ENCODE peak calls at places on chromosome 12, in nine cellular contexts. G, U, W, X, O, A, R, C and P are unnamed samples. For H3K4me1, the result is how much of the 10 kb centered on the place peaks cover.

GRCh38 chr12:83763425-83763824 is 1076.7 kb downstream of the TMTC2 start:
- DNase-seq in R (no peak), U (no peak), O (no peak), W (no peak), G (no peak), C (no peak), X (no peak), A (no peak), P (no peak)

GRCh38 chr12:109818900-109819500 is 14.2 kb downstream of the TRPV4 start:
- DNase-seq in A (no peak), W (no peak), R (peak), X (no peak), C (no peak), G (no peak), O (no peak), U (no peak), P (no peak)

GRCh38 chr12:10612954-10613333 is 465 bp downstream of the MAGOHB start:
- DNase-seq in W (no peak), C (no peak), A (no peak), O (no peak), G (no peak), U (no peak), R (no peak), X (no peak), P (no peak)

GRCh38 chr12:96034631-96035282 is 630 bp downstream of the LTA4H start:
- DNase-seq in C (no peak), O (no peak), A (no peak), X (no peak), W (peak), G (peak), U (no peak), R (no peak), P (no peak)

GRCh38 chr12:98678946-98679610 is 34.0 kb downstream of the APAF1 start:
- DNase-seq in U (no peak), O (no peak), X (no peak), G (no peak), R (no peak), C (no peak), A (no peak), W (no peak), P (no peak)

GRCh38 chr12:47302111-47302597 is 222.4 kb upstream of the AMIGO2 start:
- DNase-seq in R (no peak), U (no peak), X (peak), A (no peak), W (no peak), O (no peak), G (peak), C (no peak), P (no peak)

GRCh38 chr12:27667540-27667939 is 28.7 kb upstream of the REP15 start:
- DNase-seq in R (no peak), G (no peak), U (no peak), A (no peak), C (no peak), X (no peak), W (peak), O (no peak), P (no peak)

GRCh38 chr12:120944645-120945217 is 33.6 kb upstream of the HNF1A start:
- DNase-seq in U (no peak), R (no peak), O (peak), A (peak), C (peak), W (peak), G (no peak), X (no peak), P (no peak)

GRCh38 chr12:43758247-43758727 is 303 bp downstream of the PUS7L start:
- DNase-seq in X (no peak), C (no peak), R (peak), O (peak), G (peak), W (peak), A (peak), U (no peak), P (no peak)

GRCh38 chr12:14948672-14949071 is 10.3 kb upstream of the ERP27 start:
- DNase-seq in W (peak), G (peak), A (peak), C (no peak), O (no peak), U (no peak), R (no peak), X (no peak), P (peak)

GRCh38 chr12:57832966-57833365 is 13.6 kb downstream of the CTDSP2 start:
- DNase-seq in X (no peak), C (no peak), W (no peak), R (no peak), U (no peak), G (no peak), O (no peak), A (no peak), P (no peak)
- H3K4me3 ChIP-seq in X (peak), C (no peak), W (no peak), R (no peak), U (no peak), G (no peak), O (peak), A (no peak), P (peak)

GRCh38 chr12:123164222-123164621 is 13.3 kb upstream of the PITPNM2 start:
- DNase-seq in R (no peak), U (no peak), G (no peak), A (no peak), W (no peak), X (no peak), O (no peak), C (no peak), P (no peak)
- H3K4me1 ChIP-seq in R (under half), U (under half), G (under half), A (under half), W (under half), X (under half), O (under half), C (under half), P (under half)

DNA sequence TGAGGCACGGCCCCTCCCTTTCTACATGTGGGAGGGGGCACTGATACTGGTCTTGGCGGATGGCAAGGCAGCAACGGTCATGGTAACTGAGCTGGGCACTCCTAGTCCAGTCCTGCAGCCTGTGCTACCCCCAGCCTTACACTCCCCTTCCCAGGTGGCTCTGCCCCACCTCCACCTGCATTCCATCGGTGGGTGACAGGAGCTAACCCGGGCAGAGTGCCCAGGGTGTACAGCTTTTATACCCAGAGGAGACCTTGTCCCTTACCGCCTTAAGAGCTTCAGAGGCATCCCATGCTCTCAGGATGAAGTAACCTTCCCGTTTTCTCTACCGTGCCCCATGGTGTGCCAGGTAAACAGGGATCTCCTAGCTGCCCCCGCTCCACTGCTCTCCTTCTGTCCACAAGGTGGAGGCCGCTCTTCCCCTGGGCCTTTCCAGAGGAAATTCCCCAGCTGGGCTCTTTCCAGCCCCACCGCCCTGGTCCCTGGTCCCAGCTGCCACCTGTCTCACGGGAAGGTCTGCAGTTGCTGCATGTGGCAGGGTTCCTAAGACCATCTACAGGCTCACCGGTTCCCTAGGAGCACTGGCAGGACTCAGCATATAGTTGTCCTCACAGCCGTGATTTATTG is 20.5 kb downstream of the BRI3BP start:
- DNase-seq in C (no peak), W (no peak), R (no peak), A (no peak), G (no peak), O (peak), U (no peak), X (no peak), P (no peak)
- TF ChIP-seq POLR2A in C (no peak), W (no peak), R (no peak), A (no peak), G (no peak), O (no peak), U (no peak), X (no peak), P (no peak)

GRCh38 chr12:49200882-49201594 is 12.2 kb upstream of the TUBA1A start:
- DNase-seq in W (no peak), O (no peak), G (peak), U (peak), X (no peak), C (no peak), R (peak), A (no peak), P (no peak)
- H3K4me3 ChIP-seq in W (no peak), O (no peak), G (peak), U (no peak), X (peak), C (no peak), R (no peak), A (no peak), P (no peak)